ENCODE peak calls at places on chromosome 13, in five cellular contexts. J is PC-3, U is choroid plexus epithelial cell, P is AG09309, N is fibroblast of the aortic adventitia. Q is an unnamed sample.

GRCh38 chr13:94630858-94631257 is 29.2 kb downstream of the GPR180 start:
- DNase-seq in J (no peak), U (no peak), P (no peak), N (no peak), Q (no peak)

GRCh38 chr13:28659611-28659970 is 661 bp downstream of the POMP start:
- DNase-seq in J (peak; percentile 30), U (peak; percentile 77), P (no peak), N (peak; percentile 75), Q (no peak)

GRCh38 chr13:109200556-109200955 is 571.1 kb downstream of the MYO16 start:
- DNase-seq in J (no peak), U (no peak), P (no peak), N (no peak), Q (no peak)

GRCh38 chr13:75139291-75139690 is 342.7 kb downstream of the TBC1D4 start:
- DNase-seq in J (peak; percentile 22), U (peak; percentile 85), P (no peak), N (peak; percentile 8), Q (no peak)

GRCh38 chr13:45333973-45334922 is 6.7 kb downstream of the TPT1 start:
- DNase-seq in J (peak; percentile 31), U (peak; percentile 53), P (no peak), N (peak; percentile 57), Q (no peak)

GRCh38 chr13:49731766-49732165 is 40.5 kb upstream of the EBPL start:
- DNase-seq in J (peak; percentile 66), U (peak; percentile 85), P (peak; percentile 27), N (peak; percentile 78), Q (no peak)

GRCh38 chr13:63481334-63481733 is 2065.7 kb upstream of the PCDH20 start:
- DNase-seq in J (no peak), U (peak; percentile 80), P (peak; percentile 17), N (peak; percentile 50), Q (no peak)

GRCh38 chr13:44792096-44792495 is 197.2 kb downstream of the NUFIP1 start:
- DNase-seq in J (no peak), U (no peak), P (no peak), N (no peak), Q (no peak)

GRCh38 chr13:49082653-49083536 is 107.2 kb downstream of the FNDC3A start:
- DNase-seq in J (no peak), U (peak; percentile 86), P (peak; percentile 50), N (peak; percentile 47), Q (no peak)

GRCh38 chr13:72530471-72530870 is 197.0 kb downstream of the MZT1 start:
- DNase-seq in J (peak; percentile 52), U (peak; percentile 61), P (no peak), N (no peak), Q (no peak)

GRCh38 chr13:100584901-100585300 is 3.7 kb downstream of the GGACT start:
- DNase-seq in J (no peak), U (no peak), P (no peak), N (no peak), Q (no peak)

GRCh38 chr13:92494915-92495314 is 731.7 kb upstream of the GPC6 start:
- DNase-seq in J (no peak), U (no peak), P (no peak), N (no peak), Q (no peak)

GRCh38 chr13:48176781-48177180 is 56.2 kb upstream of the ITM2B start:
- DNase-seq in J (no peak), U (no peak), P (no peak), N (no peak), Q (no peak)

GRCh38 chr13:50081106-50081898 is 66.1 kb downstream of the KCNRG start:
- DNase-seq in J (no peak), U (no peak), P (no peak), N (no peak), Q (peak; percentile 73)

GRCh38 chr13:30394798-30395191 is 27.5 kb upstream of the UBE2L5 start:
- DNase-seq in J (peak; percentile 7), U (peak; percentile 31), P (no peak), N (peak; percentile 46), Q (no peak)

GRCh38 chr13:60047943-60048342 is 115.8 kb downstream of the DIAPH3 start:
- DNase-seq in J (no peak), U (peak; percentile 27), P (no peak), N (peak; percentile 8), Q (no peak)

GRCh38 chr13:34779171-34779570 is 162.9 kb upstream of the NBEA start:
- DNase-seq in J (no peak), U (no peak), P (no peak), N (no peak), Q (no peak)

GRCh38 chr13:27290715-27291114 is 20.1 kb downstream of the RASL11A start:
- DNase-seq in J (no peak), U (no peak), P (no peak), N (no peak), Q (no peak)

GRCh38 chr13:75359266-75359665 is 122.7 kb downstream of the TBC1D4 start:
- DNase-seq in J (peak; percentile 89), U (peak; percentile 93), P (peak; percentile 73), N (peak; percentile 90), Q (no peak)

GRCh38 chr13:64471916-64472315 is 2758.2 kb downstream of the PCDH9 start:
- DNase-seq in J (peak; percentile 48), U (peak; percentile 79), P (peak; percentile 14), N (peak; percentile 81), Q (no peak)

GRCh38 chr13:101709952-101710351 is 257.5 kb downstream of the ITGBL1 start:
- DNase-seq in J (peak; percentile 8), U (no peak), P (no peak), N (no peak), Q (no peak)

GRCh38 chr13:40777166-40777956 is 6.4 kb upstream of the MRPS31 start:
- DNase-seq in J (peak; percentile 55), U (peak; percentile 71), P (no peak), N (peak; percentile 68), Q (no peak)

GRCh38 chr13:48586591-48587103 is 53.8 kb upstream of the RCBTB2 start:
- DNase-seq in J (no peak), U (peak; percentile 61), P (no peak), N (peak; percentile 57), Q (peak; percentile 73)

GRCh38 chr13:23467048-23467931 is 33.8 kb upstream of the SACS start:
- DNase-seq in J (no peak), U (peak; percentile 36), P (no peak), N (no peak), Q (no peak)

GRCh38 chr13:97945342-97945741 is 8.1 kb upstream of the IPO5 start:
- DNase-seq in J (no peak), U (peak; percentile 44), P (no peak), N (peak; percentile 53), Q (no peak)

GRCh38 chr13:64075543-64076271 is 2660.1 kb upstream of the PCDH20 start:
- DNase-seq in J (no peak), U (no peak), P (no peak), N (no peak), Q (no peak)

GRCh38 chr13:73985789-73986188 is 148.4 kb downstream of the KLF12 start:
- DNase-seq in J (no peak), U (no peak), P (no peak), N (no peak), Q (no peak)

GRCh38 chr13:71801781-71802180 is 65.2 kb downstream of the DACH1 start:
- DNase-seq in J (no peak), U (no peak), P (no peak), N (no peak), Q (no peak)

GRCh38 chr13:80030491-80030890 is 310.4 kb downstream of the SPRY2 start:
- DNase-seq in J (peak; percentile 88), U (peak; percentile 33), P (no peak), N (no peak), Q (no peak)

GRCh38 chr13:90618133-90618532 is 729.4 kb upstream of the MIR17HG start:
- DNase-seq in J (no peak), U (no peak), P (no peak), N (no peak), Q (no peak)

GRCh38 chr13:47945738-47946137 is 55.3 kb downstream of the SUCLA2 start:
- DNase-seq in J (no peak), U (peak; percentile 92), P (peak; percentile 5), N (peak; percentile 49), Q (no peak)

GRCh38 chr13:44869167-44869566 is 120.1 kb downstream of the NUFIP1 start:
- DNase-seq in J (no peak), U (no peak), P (no peak), N (no peak), Q (no peak)

GRCh38 chr13:96460571-96460970 is 370.7 kb downstream of the HS6ST3 start:
- DNase-seq in J (peak; percentile 21), U (peak; percentile 0), P (no peak), N (peak; percentile 13), Q (no peak)

GRCh38 chr13:112771139-112771876 is 81.5 kb downstream of the ATP11A start:
- DNase-seq in J (no peak), U (no peak), P (no peak), N (no peak), Q (peak; percentile 30)
- H3K4me3 ChIP-seq in J (no peak overlapping the region), U (no peak overlapping the region), P (no peak overlapping the region), N (no peak overlapping the region), Q (no peak overlapping the region)

GRCh38 chr13:24741791-24742190 is 22.2 kb upstream of the RNF17 start:
- DNase-seq in J (no peak), U (no peak), P (no peak), N (no peak), Q (no peak)
- H3K4me3 ChIP-seq in J (no peak overlapping the region), U (no peak overlapping the region), P (no peak overlapping the region), N (no peak overlapping the region), Q (no peak overlapping the region)

GRCh38 chr13:98994896-98995295 is 17.0 kb upstream of the DOCK9 start:
- DNase-seq in J (no peak), U (no peak), P (no peak), N (no peak), Q (no peak)
- H3K4me3 ChIP-seq in J (no peak overlapping the region), U (no peak overlapping the region), P (no peak overlapping the region), N (no peak overlapping the region), Q (no peak overlapping the region)

GRCh38 chr13:36344886-36345437 is 1.2 kb downstream of the SPART start:
- DNase-seq in J (no peak), U (peak; percentile 31), P (no peak), N (peak; percentile 41), Q (no peak)

GRCh38 chr13:36343766-36344165 is 2.4 kb downstream of the SPART start:
- DNase-seq in J (no peak), U (no peak), P (no peak), N (no peak), Q (no peak)

GRCh38 chr13:36346222-36347083 is at the start of gene SPART:
- DNase-seq in J (peak; percentile 83), U (peak; percentile 95), P (peak; percentile 67), N (peak; percentile 95), Q (peak; percentile 96)

GRCh38 chr13:36345438-36346221 is 564 bp downstream of the SPART start:
- DNase-seq in J (no peak), U (peak; percentile 93), P (peak; percentile 69), N (peak; percentile 95), Q (peak; percentile 85)

DNA sequence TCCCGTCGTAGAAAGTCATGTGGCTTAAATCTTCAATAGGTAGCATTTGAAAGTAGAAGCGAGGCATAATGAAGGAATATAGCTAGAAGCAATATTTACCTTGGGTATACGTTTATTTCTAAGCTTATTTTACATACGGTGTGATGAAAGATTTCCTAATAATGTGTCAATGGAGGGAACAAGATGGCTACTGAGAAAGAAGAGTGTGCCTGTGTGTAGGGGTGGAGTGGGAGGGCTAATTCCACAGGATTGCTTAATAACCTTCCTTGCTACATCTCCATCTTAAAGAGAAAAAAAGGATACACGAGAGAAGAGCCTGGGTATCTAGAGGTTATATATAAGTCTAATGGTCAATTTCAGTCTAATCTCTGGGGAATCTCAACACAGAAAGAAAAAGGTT is 2.0 kb downstream of the SPART start:
- DNase-seq in J (no peak), U (peak; percentile 89), P (peak; percentile 23), N (peak; percentile 82), Q (no peak)
- H3K4me3 ChIP-seq in J (no peak overlapping the region), U (peak overlapping the region; percentile 83), P (no peak overlapping the region), N (peak overlapping the region; percentile 88), Q (no peak overlapping the region)

GRCh38 chr13:111050539-111050879 is 64.6 kb upstream of the ARHGEF7 start:
- DNase-seq in J (no peak), U (no peak), P (no peak), N (no peak), Q (no peak)
- H3K4me3 ChIP-seq in J (no peak overlapping the region), U (no peak overlapping the region), P (no peak overlapping the region), N (no peak overlapping the region), Q (no peak overlapping the region)

Q was measured in aorta.